ENCODE peak calls at places on chromosomes 5 and 9, in ten cellular contexts. One of them, this sample, is unnamed.

GRCh38 chr5:114999176-114999575 is 170.5 kb downstream of the TRIM36 start:
- DNase-seq in stomach: no peak
- DNase-seq in uterus: no peak
- DNase-seq in tibial nerve: no peak
- DNase-seq in A549: no peak
- DNase-seq in endothelial cell of umbilical vein: no peak
- DNase-seq in adrenal gland: no peak
- DNase-seq in upper lobe of left lung: peak
- DNase-seq in body of pancreas: no peak
- DNase-seq in GM12892: no peak
- DNase-seq in this sample: no peak

GRCh38 chr5:67032921-67033664 is 163.5 kb downstream of the CD180 start:
- DNase-seq in GM12892: no peak
- DNase-seq in A549: no peak
- DNase-seq in stomach: no peak
- DNase-seq in endothelial cell of umbilical vein: no peak
- DNase-seq in tibial nerve: no peak
- DNase-seq in body of pancreas: no peak
- DNase-seq in adrenal gland: no peak
- DNase-seq in upper lobe of left lung: no peak
- DNase-seq in uterus: no peak
- DNase-seq in this sample: no peak

GRCh38 chr9:37938121-37938906 is 34.4 kb upstream of the SLC25A51 start:
- DNase-seq in tibial nerve: no peak
- DNase-seq in body of pancreas: no peak
- DNase-seq in upper lobe of left lung: no peak
- DNase-seq in A549: no peak
- DNase-seq in endothelial cell of umbilical vein: peak
- DNase-seq in uterus: no peak
- DNase-seq in GM12892: no peak
- DNase-seq in stomach: no peak
- DNase-seq in adrenal gland: peak
- DNase-seq in this sample: no peak

GRCh38 chr5:61659221-61659696 is 327.2 kb downstream of the ZSWIM6 start:
- DNase-seq in endothelial cell of umbilical vein: no peak
- DNase-seq in stomach: peak
- DNase-seq in adrenal gland: no peak
- DNase-seq in tibial nerve: no peak
- DNase-seq in upper lobe of left lung: no peak
- DNase-seq in GM12892: no peak
- DNase-seq in uterus: no peak
- DNase-seq in A549: no peak
- DNase-seq in body of pancreas: peak
- DNase-seq in this sample: no peak

GRCh38 chr9:109418827-109419226 is 79.3 kb downstream of the PTPN3 start:
- DNase-seq in GM12892: no peak
- DNase-seq in uterus: no peak
- DNase-seq in tibial nerve: no peak
- DNase-seq in stomach: no peak
- DNase-seq in upper lobe of left lung: no peak
- DNase-seq in adrenal gland: no peak
- DNase-seq in endothelial cell of umbilical vein: no peak
- DNase-seq in A549: no peak
- DNase-seq in body of pancreas: no peak
- DNase-seq in this sample: no peak

GRCh38 chr9:104860280-104860679 is 67.7 kb downstream of the ABCA1 start:
- DNase-seq in tibial nerve: no peak
- DNase-seq in GM12892: no peak
- DNase-seq in upper lobe of left lung: no peak
- DNase-seq in stomach: no peak
- DNase-seq in A549: no peak
- DNase-seq in uterus: no peak
- DNase-seq in adrenal gland: peak
- DNase-seq in endothelial cell of umbilical vein: no peak
- DNase-seq in body of pancreas: no peak
- DNase-seq in this sample: no peak

GRCh38 chr5:86523718-86524117 is 94.0 kb upstream of the COX7C start:
- DNase-seq in endothelial cell of umbilical vein: no peak
- DNase-seq in upper lobe of left lung: no peak
- DNase-seq in body of pancreas: no peak
- DNase-seq in A549: no peak
- DNase-seq in uterus: no peak
- DNase-seq in tibial nerve: no peak
- DNase-seq in GM12892: no peak
- DNase-seq in adrenal gland: no peak
- DNase-seq in stomach: no peak
- DNase-seq in this sample: no peak

GRCh38 chr5:171562822-171563221 is 143.4 kb downstream of the FGF18 start:
- DNase-seq in tibial nerve: no peak
- DNase-seq in stomach: no peak
- DNase-seq in upper lobe of left lung: no peak
- DNase-seq in adrenal gland: no peak
- DNase-seq in A549: no peak
- DNase-seq in endothelial cell of umbilical vein: peak
- DNase-seq in body of pancreas: no peak
- DNase-seq in uterus: no peak
- DNase-seq in GM12892: no peak
- DNase-seq in this sample: no peak

GRCh38 chr5:145925353-145925752 is 11.0 kb upstream of the SH3RF2 start:
- DNase-seq in GM12892: no peak
- DNase-seq in A549: peak
- DNase-seq in uterus: no peak
- DNase-seq in body of pancreas: no peak
- DNase-seq in endothelial cell of umbilical vein: peak
- DNase-seq in stomach: no peak
- DNase-seq in upper lobe of left lung: no peak
- DNase-seq in adrenal gland: no peak
- DNase-seq in tibial nerve: no peak
- DNase-seq in this sample: no peak

GRCh38 chr5:14252793-14253192 is 109.7 kb downstream of the TRIO start:
- DNase-seq in tibial nerve: no peak
- DNase-seq in stomach: no peak
- DNase-seq in upper lobe of left lung: no peak
- DNase-seq in body of pancreas: no peak
- DNase-seq in GM12892: no peak
- DNase-seq in uterus: no peak
- DNase-seq in A549: no peak
- DNase-seq in adrenal gland: no peak
- DNase-seq in endothelial cell of umbilical vein: no peak
- DNase-seq in this sample: no peak
- TF ChIP-seq POLR2A in tibial nerve: no peak
- TF ChIP-seq POLR2A in stomach: no peak
- TF ChIP-seq POLR2A in upper lobe of left lung: no peak
- TF ChIP-seq POLR2A in body of pancreas: no peak
- TF ChIP-seq POLR2A in GM12892: no peak
- TF ChIP-seq POLR2A in uterus: no peak
- TF ChIP-seq POLR2A in A549: no peak
- TF ChIP-seq POLR2A in adrenal gland: no peak
- TF ChIP-seq POLR2A in endothelial cell of umbilical vein: no peak
- TF ChIP-seq POLR2A in this sample: no peak

GRCh38 chr9:136108648-136109266 is 9.9 kb downstream of the TMEM250 start:
- DNase-seq in upper lobe of left lung: peak
- DNase-seq in A549: no peak
- DNase-seq in stomach: no peak
- DNase-seq in adrenal gland: no peak
- DNase-seq in endothelial cell of umbilical vein: no peak
- DNase-seq in uterus: no peak
- DNase-seq in tibial nerve: no peak
- DNase-seq in body of pancreas: no peak
- DNase-seq in GM12892: no peak
- DNase-seq in this sample: no peak

GRCh38 chr9:136111190-136111589 is 7.5 kb downstream of the TMEM250 start:
- DNase-seq in body of pancreas: no peak
- DNase-seq in upper lobe of left lung: peak
- DNase-seq in GM12892: no peak
- DNase-seq in adrenal gland: no peak
- DNase-seq in stomach: no peak
- DNase-seq in endothelial cell of umbilical vein: no peak
- DNase-seq in A549: no peak
- DNase-seq in uterus: no peak
- DNase-seq in tibial nerve: no peak
- DNase-seq in this sample: no peak

GRCh38 chr9:136110082-136111061 is 8.3 kb downstream of the TMEM250 start:
- DNase-seq in adrenal gland: no peak
- DNase-seq in stomach: no peak
- DNase-seq in upper lobe of left lung: peak
- DNase-seq in body of pancreas: no peak
- DNase-seq in tibial nerve: no peak
- DNase-seq in endothelial cell of umbilical vein: no peak
- DNase-seq in GM12892: no peak
- DNase-seq in uterus: no peak
- DNase-seq in A549: no peak
- DNase-seq in this sample: no peak

GRCh38 chr9:136107953-136108647 is 10.6 kb downstream of the TMEM250 start:
- DNase-seq in A549: no peak
- DNase-seq in tibial nerve: no peak
- DNase-seq in adrenal gland: no peak
- DNase-seq in body of pancreas: no peak
- DNase-seq in uterus: no peak
- DNase-seq in upper lobe of left lung: peak
- DNase-seq in endothelial cell of umbilical vein: no peak
- DNase-seq in stomach: no peak
- DNase-seq in GM12892: no peak
- DNase-seq in this sample: no peak

DNA sequence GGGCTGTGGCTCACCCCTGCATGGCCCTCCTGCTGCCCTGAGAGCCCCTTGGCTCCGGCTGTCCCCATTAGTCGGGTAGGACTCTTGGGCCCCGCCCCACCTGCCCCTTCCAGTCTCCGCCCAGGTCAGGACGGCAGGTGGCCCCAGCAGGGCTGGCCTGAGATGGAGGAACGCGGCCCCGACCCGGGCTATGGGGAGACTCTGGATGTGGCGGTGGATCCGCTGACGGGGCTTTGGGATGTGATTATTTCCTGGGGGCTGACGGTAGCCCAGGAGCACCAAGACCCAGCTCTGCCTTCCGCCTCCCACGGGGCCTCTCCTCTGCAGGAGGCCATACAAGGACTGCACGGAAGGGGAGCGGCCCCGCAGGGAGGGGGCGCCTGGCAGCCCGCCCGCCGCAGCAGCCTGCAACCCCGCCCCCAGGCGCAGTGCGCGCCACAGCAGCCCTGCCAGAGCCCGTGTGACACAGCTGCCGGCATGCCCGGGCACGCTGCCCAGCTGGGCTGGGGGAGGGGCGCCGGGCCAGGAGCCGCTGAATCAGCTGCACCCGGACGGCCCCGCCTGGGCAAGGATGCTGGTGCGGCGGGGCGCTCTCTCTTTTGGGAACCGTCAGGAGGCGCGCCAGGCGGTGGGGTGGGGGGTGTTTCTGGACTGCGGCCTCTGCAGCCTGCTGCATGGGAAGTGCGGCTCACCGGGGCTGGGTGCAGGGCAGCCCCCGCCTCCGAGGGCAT is 9.2 kb downstream of the TMEM250 start:
- DNase-seq in uterus: peak
- DNase-seq in stomach: peak
- DNase-seq in upper lobe of left lung: peak
- DNase-seq in adrenal gland: peak
- DNase-seq in GM12892: peak
- DNase-seq in body of pancreas: peak
- DNase-seq in A549: peak
- DNase-seq in tibial nerve: peak
- DNase-seq in endothelial cell of umbilical vein: peak
- DNase-seq in this sample: peak
- TF ChIP-seq POLR2A in uterus: peak
- TF ChIP-seq POLR2A in stomach: no peak
- TF ChIP-seq POLR2A in upper lobe of left lung: no peak
- TF ChIP-seq POLR2A in adrenal gland: no peak
- TF ChIP-seq POLR2A in GM12892: peak
- TF ChIP-seq POLR2A in body of pancreas: peak
- TF ChIP-seq POLR2A in A549: peak
- TF ChIP-seq POLR2A in tibial nerve: peak
- TF ChIP-seq POLR2A in endothelial cell of umbilical vein: peak
- TF ChIP-seq POLR2A in this sample: no peak

DNA sequence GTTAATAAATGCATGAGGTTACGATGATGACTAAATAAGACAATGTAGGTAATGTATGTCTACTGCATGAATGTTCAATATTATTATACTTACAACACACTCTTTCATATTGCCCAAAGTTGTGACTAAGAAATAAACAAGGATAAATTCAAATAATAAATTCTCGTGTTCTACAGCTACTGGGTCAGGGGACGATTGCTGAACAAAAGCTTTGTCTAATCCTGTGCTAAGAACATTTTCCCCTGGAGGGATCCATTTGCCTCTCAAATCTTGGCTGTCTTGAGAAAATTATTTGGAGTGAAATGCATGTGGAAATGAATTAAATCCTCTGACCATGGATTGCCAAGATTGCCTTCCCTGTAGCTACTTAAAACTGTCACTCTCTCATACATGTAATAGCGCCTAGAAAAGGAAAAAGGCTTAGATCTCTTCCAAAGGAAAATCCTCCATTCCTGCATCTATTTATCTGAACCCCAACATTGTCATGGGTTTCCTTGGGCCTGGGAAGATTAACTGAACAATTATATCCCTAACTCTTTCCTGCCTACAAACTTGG is 893.8 kb upstream of the ACO1 start:
- DNase-seq in uterus: no peak
- DNase-seq in endothelial cell of umbilical vein: no peak
- DNase-seq in stomach: no peak
- DNase-seq in A549: no peak
- DNase-seq in adrenal gland: no peak
- DNase-seq in tibial nerve: no peak
- DNase-seq in GM12892: no peak
- DNase-seq in body of pancreas: no peak
- DNase-seq in upper lobe of left lung: no peak
- DNase-seq in this sample: no peak
- TF ChIP-seq POLR2A in uterus: no peak
- TF ChIP-seq POLR2A in endothelial cell of umbilical vein: no peak
- TF ChIP-seq POLR2A in stomach: no peak
- TF ChIP-seq POLR2A in A549: no peak
- TF ChIP-seq POLR2A in adrenal gland: no peak
- TF ChIP-seq POLR2A in tibial nerve: no peak
- TF ChIP-seq POLR2A in GM12892: no peak
- TF ChIP-seq POLR2A in body of pancreas: no peak
- TF ChIP-seq POLR2A in upper lobe of left lung: no peak
- TF ChIP-seq POLR2A in this sample: no peak

DNA sequence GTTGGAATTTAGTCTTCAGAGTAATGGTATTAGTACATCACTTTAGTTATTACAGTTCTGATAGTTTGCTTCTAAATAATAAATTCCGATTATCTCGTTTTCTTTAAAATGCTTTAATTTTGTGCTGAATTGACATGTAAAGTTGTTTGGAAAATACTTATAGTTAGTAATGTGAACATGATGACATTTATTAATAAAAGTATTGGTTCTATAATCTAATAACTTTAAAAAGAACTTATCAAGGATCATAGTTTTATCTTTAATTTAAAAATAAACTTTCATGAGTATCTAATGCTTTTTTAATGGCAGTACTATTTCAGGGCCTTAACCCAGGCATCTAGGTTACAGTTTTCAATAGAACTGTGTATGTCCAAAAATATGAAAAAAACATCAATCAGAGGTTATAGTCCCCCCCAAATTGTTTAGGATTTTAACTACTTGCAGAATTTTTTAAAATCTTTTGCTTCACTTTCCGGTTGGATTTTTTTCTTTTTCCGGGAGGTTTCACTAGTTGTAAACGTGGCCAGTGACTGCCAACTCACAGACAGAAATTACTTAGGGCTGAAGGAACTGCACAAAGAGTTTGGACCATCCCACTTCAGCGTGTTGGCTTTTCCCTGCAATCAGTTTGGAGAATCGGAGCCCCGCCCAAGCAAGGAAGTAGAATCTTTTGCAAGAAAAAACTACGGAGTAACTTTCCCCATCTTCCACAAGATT is 680 bp downstream of the GPX8 start:
- DNase-seq in GM12892: no peak
- DNase-seq in stomach: peak
- DNase-seq in body of pancreas: peak
- DNase-seq in endothelial cell of umbilical vein: peak
- DNase-seq in upper lobe of left lung: no peak
- DNase-seq in adrenal gland: peak
- DNase-seq in A549: peak
- DNase-seq in uterus: peak
- DNase-seq in tibial nerve: peak
- DNase-seq in this sample: no peak
- TF ChIP-seq POLR2A in GM12892: no peak
- TF ChIP-seq POLR2A in stomach: no peak
- TF ChIP-seq POLR2A in body of pancreas: peak
- TF ChIP-seq POLR2A in endothelial cell of umbilical vein: peak
- TF ChIP-seq POLR2A in upper lobe of left lung: no peak
- TF ChIP-seq POLR2A in adrenal gland: peak
- TF ChIP-seq POLR2A in A549: peak
- TF ChIP-seq POLR2A in uterus: no peak
- TF ChIP-seq POLR2A in tibial nerve: peak
- TF ChIP-seq POLR2A in this sample: no peak